ENCODE peak calls at places on chromosomes 2 and 18, in six cellular contexts. One of them, this sample, is unnamed.
A peak's percentile ranks its signal among the peaks of the same experiment; 100 is the strongest.

GRCh38 chr2:48249093-48249492 is 280.9 kb upstream of the STON1 start:
- DNase-seq in amygdala: no peak
- DNase-seq in activated gamma-delta T cell treated with Interleukin-2 at 50 U/mL for 16 hours: no peak
- DNase-seq in activated T-helper 1 cell treated with anti-CD3 and anti-CD28 coated beads, Interleukin-2, amount 50 U/mL, for 16 hours: no peak
- DNase-seq in hypothalamus: no peak
- DNase-seq in lower lobe of right lung: no peak
- DNase-seq in this sample: no peak

GRCh38 chr2:64012115-64012514 is 7.1 kb downstream of the VPS54 start:
- DNase-seq in amygdala: no peak
- DNase-seq in activated gamma-delta T cell treated with Interleukin-2 at 50 U/mL for 16 hours: no peak
- DNase-seq in activated T-helper 1 cell treated with anti-CD3 and anti-CD28 coated beads, Interleukin-2, amount 50 U/mL, for 16 hours: no peak
- DNase-seq in hypothalamus: no peak
- DNase-seq in lower lobe of right lung: no peak
- DNase-seq in this sample: no peak

GRCh38 chr2:11850082-11850481 is 103.7 kb downstream of the LPIN1 start:
- DNase-seq in amygdala: peak; percentile 89
- DNase-seq in activated gamma-delta T cell treated with Interleukin-2 at 50 U/mL for 16 hours: no peak
- DNase-seq in activated T-helper 1 cell treated with anti-CD3 and anti-CD28 coated beads, Interleukin-2, amount 50 U/mL, for 16 hours: no peak
- DNase-seq in hypothalamus: peak; percentile 80
- DNase-seq in lower lobe of right lung: no peak
- DNase-seq in this sample: no peak

GRCh38 chr2:30334738-30335426 is 103.5 kb downstream of the LBH start:
- DNase-seq in amygdala: no peak
- DNase-seq in activated gamma-delta T cell treated with Interleukin-2 at 50 U/mL for 16 hours: no peak
- DNase-seq in activated T-helper 1 cell treated with anti-CD3 and anti-CD28 coated beads, Interleukin-2, amount 50 U/mL, for 16 hours: no peak
- DNase-seq in hypothalamus: no peak
- DNase-seq in lower lobe of right lung: no peak
- DNase-seq in this sample: no peak

GRCh38 chr2:179843541-179843940 is 17.9 kb downstream of the ZNF385B start:
- DNase-seq in amygdala: no peak
- DNase-seq in activated gamma-delta T cell treated with Interleukin-2 at 50 U/mL for 16 hours: no peak
- DNase-seq in activated T-helper 1 cell treated with anti-CD3 and anti-CD28 coated beads, Interleukin-2, amount 50 U/mL, for 16 hours: no peak
- DNase-seq in hypothalamus: no peak
- DNase-seq in lower lobe of right lung: no peak
- DNase-seq in this sample: no peak

GRCh38 chr2:98583866-98584618 is 24.3 kb downstream of the COA5 start:
- DNase-seq in amygdala: no peak
- DNase-seq in activated gamma-delta T cell treated with Interleukin-2 at 50 U/mL for 16 hours: no peak
- DNase-seq in activated T-helper 1 cell treated with anti-CD3 and anti-CD28 coated beads, Interleukin-2, amount 50 U/mL, for 16 hours: no peak
- DNase-seq in hypothalamus: no peak
- DNase-seq in lower lobe of right lung: no peak
- DNase-seq in this sample: no peak

GRCh38 chr18:11871501-11871900 is 20.3 kb downstream of the CHMP1B start:
- DNase-seq in amygdala: no peak
- DNase-seq in activated gamma-delta T cell treated with Interleukin-2 at 50 U/mL for 16 hours: no peak
- DNase-seq in activated T-helper 1 cell treated with anti-CD3 and anti-CD28 coated beads, Interleukin-2, amount 50 U/mL, for 16 hours: no peak
- DNase-seq in hypothalamus: no peak
- DNase-seq in lower lobe of right lung: no peak
- DNase-seq in this sample: no peak

GRCh38 chr2:20106746-20107145 is 55.3 kb upstream of the LAPTM4A start:
- DNase-seq in amygdala: no peak
- DNase-seq in activated gamma-delta T cell treated with Interleukin-2 at 50 U/mL for 16 hours: peak; percentile 11
- DNase-seq in activated T-helper 1 cell treated with anti-CD3 and anti-CD28 coated beads, Interleukin-2, amount 50 U/mL, for 16 hours: no peak
- DNase-seq in hypothalamus: no peak
- DNase-seq in lower lobe of right lung: peak; percentile 68
- DNase-seq in this sample: peak; percentile 52

GRCh38 chr2:88247531-88247930 is 77.4 kb downstream of the THNSL2 start:
- DNase-seq in amygdala: no peak
- DNase-seq in activated gamma-delta T cell treated with Interleukin-2 at 50 U/mL for 16 hours: no peak
- DNase-seq in activated T-helper 1 cell treated with anti-CD3 and anti-CD28 coated beads, Interleukin-2, amount 50 U/mL, for 16 hours: no peak
- DNase-seq in hypothalamus: no peak
- DNase-seq in lower lobe of right lung: no peak
- DNase-seq in this sample: no peak

GRCh38 chr2:100639588-100640195 is 76.9 kb downstream of the PDCL3 start:
- DNase-seq in amygdala: no peak
- DNase-seq in activated gamma-delta T cell treated with Interleukin-2 at 50 U/mL for 16 hours: no peak
- DNase-seq in activated T-helper 1 cell treated with anti-CD3 and anti-CD28 coated beads, Interleukin-2, amount 50 U/mL, for 16 hours: no peak
- DNase-seq in hypothalamus: no peak
- DNase-seq in lower lobe of right lung: no peak
- DNase-seq in this sample: no peak

GRCh38 chr2:66495788-66496640 is 61.1 kb downstream of the MEIS1 start:
- DNase-seq in amygdala: no peak
- DNase-seq in activated gamma-delta T cell treated with Interleukin-2 at 50 U/mL for 16 hours: no peak
- DNase-seq in activated T-helper 1 cell treated with anti-CD3 and anti-CD28 coated beads, Interleukin-2, amount 50 U/mL, for 16 hours: no peak
- DNase-seq in hypothalamus: no peak
- DNase-seq in lower lobe of right lung: no peak
- DNase-seq in this sample: peak; percentile 46

GRCh38 chr18:67194886-67195285 is 321.6 kb downstream of the DSEL start:
- DNase-seq in amygdala: no peak
- DNase-seq in activated gamma-delta T cell treated with Interleukin-2 at 50 U/mL for 16 hours: no peak
- DNase-seq in activated T-helper 1 cell treated with anti-CD3 and anti-CD28 coated beads, Interleukin-2, amount 50 U/mL, for 16 hours: no peak
- DNase-seq in hypothalamus: no peak
- DNase-seq in lower lobe of right lung: no peak
- DNase-seq in this sample: no peak

GRCh38 chr2:207296265-207296948 is 130.7 kb upstream of the KLF7 start:
- DNase-seq in amygdala: no peak
- DNase-seq in activated gamma-delta T cell treated with Interleukin-2 at 50 U/mL for 16 hours: no peak
- DNase-seq in activated T-helper 1 cell treated with anti-CD3 and anti-CD28 coated beads, Interleukin-2, amount 50 U/mL, for 16 hours: no peak
- DNase-seq in hypothalamus: no peak
- DNase-seq in lower lobe of right lung: no peak
- DNase-seq in this sample: no peak

GRCh38 chr2:157470321-157470720 is 26.4 kb upstream of the CYTIP start:
- DNase-seq in amygdala: no peak
- DNase-seq in activated gamma-delta T cell treated with Interleukin-2 at 50 U/mL for 16 hours: no peak
- DNase-seq in activated T-helper 1 cell treated with anti-CD3 and anti-CD28 coated beads, Interleukin-2, amount 50 U/mL, for 16 hours: no peak
- DNase-seq in hypothalamus: no peak
- DNase-seq in lower lobe of right lung: no peak
- DNase-seq in this sample: no peak

GRCh38 chr18:72427721-72428120 is 116.4 kb downstream of the CBLN2 start:
- DNase-seq in amygdala: no peak
- DNase-seq in activated gamma-delta T cell treated with Interleukin-2 at 50 U/mL for 16 hours: no peak
- DNase-seq in activated T-helper 1 cell treated with anti-CD3 and anti-CD28 coated beads, Interleukin-2, amount 50 U/mL, for 16 hours: no peak
- DNase-seq in hypothalamus: no peak
- DNase-seq in lower lobe of right lung: no peak
- DNase-seq in this sample: no peak

GRCh38 chr18:3450358-3451107 is 561 bp downstream of the TGIF1 start:
- DNase-seq in amygdala: peak; percentile 20
- DNase-seq in activated gamma-delta T cell treated with Interleukin-2 at 50 U/mL for 16 hours: peak; percentile 77
- DNase-seq in activated T-helper 1 cell treated with anti-CD3 and anti-CD28 coated beads, Interleukin-2, amount 50 U/mL, for 16 hours: peak; percentile 66
- DNase-seq in hypothalamus: peak; percentile 77
- DNase-seq in lower lobe of right lung: peak; percentile 81
- DNase-seq in this sample: peak; percentile 84

GRCh38 chr2:179051250-179051649 is 1.3 kb upstream of the CCDC141 start:
- DNase-seq in amygdala: no peak
- DNase-seq in activated gamma-delta T cell treated with Interleukin-2 at 50 U/mL for 16 hours: no peak
- DNase-seq in activated T-helper 1 cell treated with anti-CD3 and anti-CD28 coated beads, Interleukin-2, amount 50 U/mL, for 16 hours: no peak
- DNase-seq in hypothalamus: no peak
- DNase-seq in lower lobe of right lung: no peak
- DNase-seq in this sample: no peak

GRCh38 chr18:70693196-70693595 is 404.4 kb downstream of the SOCS6 start:
- DNase-seq in amygdala: no peak
- DNase-seq in activated gamma-delta T cell treated with Interleukin-2 at 50 U/mL for 16 hours: no peak
- DNase-seq in activated T-helper 1 cell treated with anti-CD3 and anti-CD28 coated beads, Interleukin-2, amount 50 U/mL, for 16 hours: no peak
- DNase-seq in hypothalamus: no peak
- DNase-seq in lower lobe of right lung: no peak
- DNase-seq in this sample: no peak